ENCODE peak calls at places on chromosomes 16 and 17, in seven cellular contexts. One of them, this sample, is unnamed.

GRCh38 chr16:27241658-27242057 is 26.9 kb downstream of the NSMCE1 start:
- DNase-seq in AG09309: no peak
- DNase-seq in stimulated activated CD4-positive, alpha-beta T cell treated with anti-CD3 and anti-CD28 coated beads, Interleukin-1b, Interleukin-23, amount 100 ng/mL, for 1 hour: no peak
- DNase-seq in heart left ventricle: no peak
- DNase-seq in AML-193: no peak
- DNase-seq in Daoy: no peak
- DNase-seq in suprapubic skin: peak
- DNase-seq in this sample: no peak

GRCh38 chr17:4208228-4208627 is 55.6 kb downstream of the ANKFY1 start:
- DNase-seq in AG09309: peak
- DNase-seq in stimulated activated CD4-positive, alpha-beta T cell treated with anti-CD3 and anti-CD28 coated beads, Interleukin-1b, Interleukin-23, amount 100 ng/mL, for 1 hour: no peak
- DNase-seq in heart left ventricle: no peak
- DNase-seq in AML-193: no peak
- DNase-seq in Daoy: peak
- DNase-seq in suprapubic skin: no peak
- DNase-seq in this sample: no peak

GRCh38 chr16:50924759-50925545 is 183.1 kb downstream of the CYLD start:
- DNase-seq in AG09309: no peak
- DNase-seq in stimulated activated CD4-positive, alpha-beta T cell treated with anti-CD3 and anti-CD28 coated beads, Interleukin-1b, Interleukin-23, amount 100 ng/mL, for 1 hour: no peak
- DNase-seq in heart left ventricle: no peak
- DNase-seq in AML-193: no peak
- DNase-seq in Daoy: no peak
- DNase-seq in suprapubic skin: no peak
- DNase-seq in this sample: no peak

GRCh38 chr17:50267074-50267841 is 7.0 kb upstream of the TMEM92 start:
- DNase-seq in AG09309: no peak
- DNase-seq in stimulated activated CD4-positive, alpha-beta T cell treated with anti-CD3 and anti-CD28 coated beads, Interleukin-1b, Interleukin-23, amount 100 ng/mL, for 1 hour: no peak
- DNase-seq in heart left ventricle: no peak
- DNase-seq in AML-193: no peak
- DNase-seq in Daoy: peak
- DNase-seq in suprapubic skin: no peak
- DNase-seq in this sample: peak

GRCh38 chr17:75124041-75124818 is 7.3 kb downstream of the NT5C start:
- DNase-seq in AG09309: no peak
- DNase-seq in stimulated activated CD4-positive, alpha-beta T cell treated with anti-CD3 and anti-CD28 coated beads, Interleukin-1b, Interleukin-23, amount 100 ng/mL, for 1 hour: peak
- DNase-seq in heart left ventricle: peak
- DNase-seq in AML-193: no peak
- DNase-seq in Daoy: peak
- DNase-seq in suprapubic skin: no peak
- DNase-seq in this sample: peak

GRCh38 chr16:14600164-14600563 is 29.9 kb downstream of the PARN start:
- DNase-seq in AG09309: no peak
- DNase-seq in stimulated activated CD4-positive, alpha-beta T cell treated with anti-CD3 and anti-CD28 coated beads, Interleukin-1b, Interleukin-23, amount 100 ng/mL, for 1 hour: no peak
- DNase-seq in heart left ventricle: no peak
- DNase-seq in AML-193: peak
- DNase-seq in Daoy: no peak
- DNase-seq in suprapubic skin: no peak
- DNase-seq in this sample: no peak

GRCh38 chr16:55042556-55043432 is 112.1 kb downstream of the IRX5 start:
- DNase-seq in AG09309: no peak
- DNase-seq in stimulated activated CD4-positive, alpha-beta T cell treated with anti-CD3 and anti-CD28 coated beads, Interleukin-1b, Interleukin-23, amount 100 ng/mL, for 1 hour: no peak
- DNase-seq in heart left ventricle: no peak
- DNase-seq in AML-193: no peak
- DNase-seq in Daoy: no peak
- DNase-seq in suprapubic skin: no peak
- DNase-seq in this sample: no peak

GRCh38 chr16:10886739-10887269 is 9.8 kb downstream of the CIITA start:
- DNase-seq in AG09309: no peak
- DNase-seq in stimulated activated CD4-positive, alpha-beta T cell treated with anti-CD3 and anti-CD28 coated beads, Interleukin-1b, Interleukin-23, amount 100 ng/mL, for 1 hour: no peak
- DNase-seq in heart left ventricle: no peak
- DNase-seq in AML-193: no peak
- DNase-seq in Daoy: no peak
- DNase-seq in suprapubic skin: no peak
- DNase-seq in this sample: no peak

GRCh38 chr16:1188781-1189189 is 35.9 kb downstream of the CACNA1H start:
- DNase-seq in AG09309: no peak
- DNase-seq in stimulated activated CD4-positive, alpha-beta T cell treated with anti-CD3 and anti-CD28 coated beads, Interleukin-1b, Interleukin-23, amount 100 ng/mL, for 1 hour: peak
- DNase-seq in heart left ventricle: no peak
- DNase-seq in AML-193: peak
- DNase-seq in Daoy: peak
- DNase-seq in suprapubic skin: no peak
- DNase-seq in this sample: no peak

GRCh38 chr16:28295213-28295612 is 2.9 kb downstream of the SBK1 start:
- DNase-seq in AG09309: no peak
- DNase-seq in stimulated activated CD4-positive, alpha-beta T cell treated with anti-CD3 and anti-CD28 coated beads, Interleukin-1b, Interleukin-23, amount 100 ng/mL, for 1 hour: no peak
- DNase-seq in heart left ventricle: no peak
- DNase-seq in AML-193: no peak
- DNase-seq in Daoy: no peak
- DNase-seq in suprapubic skin: no peak
- DNase-seq in this sample: no peak

GRCh38 chr17:50961282-50962220 is 95.4 kb upstream of the TOB1 start:
- DNase-seq in AG09309: no peak
- DNase-seq in stimulated activated CD4-positive, alpha-beta T cell treated with anti-CD3 and anti-CD28 coated beads, Interleukin-1b, Interleukin-23, amount 100 ng/mL, for 1 hour: no peak
- DNase-seq in heart left ventricle: no peak
- DNase-seq in AML-193: no peak
- DNase-seq in Daoy: no peak
- DNase-seq in suprapubic skin: no peak
- DNase-seq in this sample: no peak

GRCh38 chr17:27959382-27959709 is 66.2 kb upstream of the LYRM9 start:
- DNase-seq in AG09309: no peak
- DNase-seq in stimulated activated CD4-positive, alpha-beta T cell treated with anti-CD3 and anti-CD28 coated beads, Interleukin-1b, Interleukin-23, amount 100 ng/mL, for 1 hour: no peak
- DNase-seq in heart left ventricle: no peak
- DNase-seq in AML-193: no peak
- DNase-seq in Daoy: no peak
- DNase-seq in suprapubic skin: no peak
- DNase-seq in this sample: no peak

GRCh38 chr17:50180066-50180465 is 14.3 kb downstream of the SGCA start:
- DNase-seq in AG09309: no peak
- DNase-seq in stimulated activated CD4-positive, alpha-beta T cell treated with anti-CD3 and anti-CD28 coated beads, Interleukin-1b, Interleukin-23, amount 100 ng/mL, for 1 hour: no peak
- DNase-seq in heart left ventricle: peak
- DNase-seq in AML-193: no peak
- DNase-seq in Daoy: no peak
- DNase-seq in suprapubic skin: no peak
- DNase-seq in this sample: no peak

GRCh38 chr16:62088731-62089410 is 52.6 kb upstream of the CDH8 start:
- DNase-seq in AG09309: no peak
- DNase-seq in stimulated activated CD4-positive, alpha-beta T cell treated with anti-CD3 and anti-CD28 coated beads, Interleukin-1b, Interleukin-23, amount 100 ng/mL, for 1 hour: no peak
- DNase-seq in heart left ventricle: no peak
- DNase-seq in AML-193: no peak
- DNase-seq in Daoy: no peak
- DNase-seq in suprapubic skin: no peak
- DNase-seq in this sample: no peak

GRCh38 chr17:19338031-19338990 is 24.2 kb downstream of the B9D1 start:
- DNase-seq in AG09309: no peak
- DNase-seq in stimulated activated CD4-positive, alpha-beta T cell treated with anti-CD3 and anti-CD28 coated beads, Interleukin-1b, Interleukin-23, amount 100 ng/mL, for 1 hour: peak
- DNase-seq in heart left ventricle: peak
- DNase-seq in AML-193: peak
- DNase-seq in Daoy: peak
- DNase-seq in suprapubic skin: no peak
- DNase-seq in this sample: peak

GRCh38 chr16:68368602-68368944 is 57.8 kb downstream of the PRMT7 start:
- DNase-seq in AG09309: no peak
- DNase-seq in stimulated activated CD4-positive, alpha-beta T cell treated with anti-CD3 and anti-CD28 coated beads, Interleukin-1b, Interleukin-23, amount 100 ng/mL, for 1 hour: no peak
- DNase-seq in heart left ventricle: no peak
- DNase-seq in AML-193: no peak
- DNase-seq in Daoy: no peak
- DNase-seq in suprapubic skin: no peak
- DNase-seq in this sample: no peak

GRCh38 chr17:77959216-77959925 is 868 bp downstream of the TNRC6C start:
- DNase-seq in AG09309: no peak
- DNase-seq in stimulated activated CD4-positive, alpha-beta T cell treated with anti-CD3 and anti-CD28 coated beads, Interleukin-1b, Interleukin-23, amount 100 ng/mL, for 1 hour: no peak
- DNase-seq in heart left ventricle: peak
- DNase-seq in AML-193: no peak
- DNase-seq in Daoy: peak
- DNase-seq in suprapubic skin: no peak
- DNase-seq in this sample: no peak

GRCh38 chr17:59328534-59329095 is 2.8 kb upstream of the YPEL2 start:
- DNase-seq in AG09309: no peak
- DNase-seq in stimulated activated CD4-positive, alpha-beta T cell treated with anti-CD3 and anti-CD28 coated beads, Interleukin-1b, Interleukin-23, amount 100 ng/mL, for 1 hour: no peak
- DNase-seq in heart left ventricle: no peak
- DNase-seq in AML-193: no peak
- DNase-seq in Daoy: no peak
- DNase-seq in suprapubic skin: no peak
- DNase-seq in this sample: no peak

GRCh38 chr16:15519767-15520166 is 85.4 kb downstream of the BMERB1 start:
- DNase-seq in AG09309: no peak
- DNase-seq in stimulated activated CD4-positive, alpha-beta T cell treated with anti-CD3 and anti-CD28 coated beads, Interleukin-1b, Interleukin-23, amount 100 ng/mL, for 1 hour: no peak
- DNase-seq in heart left ventricle: no peak
- DNase-seq in AML-193: no peak
- DNase-seq in Daoy: no peak
- DNase-seq in suprapubic skin: no peak
- DNase-seq in this sample: no peak

GRCh38 chr16:76970087-76970744 is 220.8 kb upstream of the MON1B start:
- DNase-seq in AG09309: no peak
- DNase-seq in stimulated activated CD4-positive, alpha-beta T cell treated with anti-CD3 and anti-CD28 coated beads, Interleukin-1b, Interleukin-23, amount 100 ng/mL, for 1 hour: no peak
- DNase-seq in heart left ventricle: no peak
- DNase-seq in AML-193: no peak
- DNase-seq in Daoy: peak
- DNase-seq in suprapubic skin: no peak
- DNase-seq in this sample: no peak

GRCh38 chr16:72068930-72069329 is 5.9 kb downstream of the HPR start:
- DNase-seq in AG09309: no peak
- DNase-seq in stimulated activated CD4-positive, alpha-beta T cell treated with anti-CD3 and anti-CD28 coated beads, Interleukin-1b, Interleukin-23, amount 100 ng/mL, for 1 hour: no peak
- DNase-seq in heart left ventricle: no peak
- DNase-seq in AML-193: no peak
- DNase-seq in Daoy: no peak
- DNase-seq in suprapubic skin: no peak
- DNase-seq in this sample: no peak

GRCh38 chr17:21089933-21090888 is 36.6 kb upstream of the DHRS7B start:
- DNase-seq in AG09309: no peak
- DNase-seq in stimulated activated CD4-positive, alpha-beta T cell treated with anti-CD3 and anti-CD28 coated beads, Interleukin-1b, Interleukin-23, amount 100 ng/mL, for 1 hour: no peak
- DNase-seq in heart left ventricle: no peak
- DNase-seq in AML-193: no peak
- DNase-seq in Daoy: no peak
- DNase-seq in suprapubic skin: no peak
- DNase-seq in this sample: no peak